ENCODE peak calls at places on chromosomes 1 and 21, in nine cellular contexts. M is activated T-cell treated with anti-CD3 and anti-CD28 coated beads for 24 hours; C is breast epithelium; D is right cardiac atrium; S is activated CD8-positive, alpha-beta memory T cell treated with anti-CD3 and anti-CD28 coated beads for 4 hours; X is fibroblast of the aortic adventitia; F is fibroblast of the conjunctiva; I is naive thymus-derived CD4-positive, alpha-beta T cell; L is nucleus accumbens. J is an unnamed sample.
A peak's percentile ranks its signal among the peaks of the same experiment; 100 is the strongest.

GRCh38 chr1:78003070-78003751 is 1.5 kb upstream of the DNAJB4 start:
- DNase-seq in M (no peak), C (no peak), D (no peak), S (no peak), X (peak; percentile 35), F (no peak), I (no peak), L (no peak), J (no peak)

GRCh38 chr1:247390116-247390791 is 25.7 kb upstream of the NLRP3 start:
- DNase-seq in M (peak; percentile 80), C (peak; percentile 67), D (peak; percentile 84), S (peak; percentile 70), X (peak; percentile 80), F (peak; percentile 23), I (peak; percentile 89), L (peak; percentile 56), J (peak; percentile 94)

GRCh38 chr21:43859747-43860214 is 5.2 kb upstream of the AGPAT3 start:
- DNase-seq in M (no peak), C (no peak), D (no peak), S (no peak), X (no peak), F (no peak), I (no peak), L (no peak), J (no peak)

GRCh38 chr1:27071049-27071416 is 58.4 kb upstream of the TENT5B start:
- DNase-seq in M (no peak), C (peak; percentile 60), D (no peak), S (no peak), X (no peak), F (peak; percentile 10), I (no peak), L (no peak), J (peak; percentile 33)

GRCh38 chr21:35357041-35357780 is 308.1 kb upstream of the RUNX1 start:
- DNase-seq in M (no peak), C (no peak), D (no peak), S (no peak), X (no peak), F (no peak), I (no peak), L (no peak), J (no peak)

GRCh38 chr21:37374026-37374425 is 7.5 kb downstream of the DYRK1A start:
- DNase-seq in M (no peak), C (no peak), D (no peak), S (no peak), X (peak; percentile 54), F (no peak), I (no peak), L (no peak), J (no peak)

GRCh38 chr1:243964915-243965314 is 86.2 kb upstream of the ZBTB18 start:
- DNase-seq in M (no peak), C (no peak), D (no peak), S (no peak), X (no peak), F (no peak), I (no peak), L (no peak), J (no peak)

GRCh38 chr1:30745156-30745833 is 12.3 kb downstream of the LAPTM5 start:
- DNase-seq in M (no peak), C (no peak), D (peak; percentile 35), S (no peak), X (no peak), F (no peak), I (no peak), L (no peak), J (no peak)

GRCh38 chr21:41777934-41778815 is 11.3 kb upstream of the RIPK4 start:
- DNase-seq in M (no peak), C (peak; percentile 93), D (peak; percentile 97), S (no peak), X (peak; percentile 94), F (peak; percentile 74), I (no peak), L (peak; percentile 43), J (peak; percentile 98)

GRCh38 chr1:27596261-27596660 is 7.7 kb downstream of the AHDC1 start:
- DNase-seq in M (no peak), C (no peak), D (peak; percentile 19), S (no peak), X (no peak), F (no peak), I (no peak), L (no peak), J (no peak)

GRCh38 chr1:169529068-169529642 is 43.4 kb upstream of the SLC19A2 start:
- DNase-seq in M (no peak), C (peak; percentile 88), D (no peak), S (no peak), X (peak; percentile 31), F (no peak), I (no peak), L (no peak), J (peak; percentile 75)

GRCh38 chr21:44572959-44573583 is 458 bp upstream of the KRTAP10-4 start:
- DNase-seq in M (no peak), C (no peak), D (no peak), S (no peak), X (no peak), F (no peak), I (no peak), L (no peak), J (peak; percentile 52)

GRCh38 chr1:157806431-157807149 is 13.3 kb downstream of the FCRL1 start:
- DNase-seq in M (no peak), C (no peak), D (peak; percentile 30), S (no peak), X (no peak), F (no peak), I (no peak), L (no peak), J (no peak)

GRCh38 chr21:37130971-37131370 is 57.9 kb downstream of the TTC3 start:
- DNase-seq in M (no peak), C (no peak), D (no peak), S (no peak), X (peak; percentile 16), F (no peak), I (no peak), L (no peak), J (no peak)

GRCh38 chr1:14915356-14916054 is 238.0 kb upstream of the TMEM51 start:
- DNase-seq in M (peak; percentile 20), C (peak; percentile 30), D (peak; percentile 76), S (no peak), X (peak; percentile 53), F (no peak), I (peak; percentile 31), L (no peak), J (no peak)

GRCh38 chr1:10796029-10796944 is at the start of gene CASZ1:
- DNase-seq in M (no peak), C (peak; percentile 83), D (peak; percentile 89), S (no peak), X (peak; percentile 90), F (peak; percentile 49), I (no peak), L (peak; percentile 25), J (peak; percentile 68)

GRCh38 chr1:197890936-197891335 is 11.5 kb upstream of the C1orf53 start:
- DNase-seq in M (no peak), C (no peak), D (no peak), S (no peak), X (no peak), F (no peak), I (no peak), L (no peak), J (no peak)

GRCh38 chr21:34913786-34914185 is 135.3 kb downstream of the RUNX1 start:
- DNase-seq in M (no peak), C (no peak), D (no peak), S (no peak), X (peak; percentile 36), F (no peak), I (no peak), L (no peak), J (no peak)

GRCh38 chr1:30870035-30870434 is 38.5 kb downstream of the SDC3 start:
- DNase-seq in M (no peak), C (no peak), D (no peak), S (no peak), X (no peak), F (no peak), I (no peak), L (no peak), J (no peak)

GRCh38 chr1:201025571-201026002 is 2.1 kb upstream of the KIF21B start:
- DNase-seq in M (no peak), C (no peak), D (peak; percentile 46), S (no peak), X (no peak), F (no peak), I (no peak), L (no peak), J (no peak)

GRCh38 chr21:29376556-29376955 is 77.8 kb downstream of the BACH1 start:
- DNase-seq in M (peak; percentile 35), C (no peak), D (peak; percentile 79), S (peak; percentile 5), X (peak; percentile 25), F (no peak), I (peak; percentile 41), L (no peak), J (no peak)

GRCh38 chr1:243411472-243411871 is 155.6 kb downstream of the SDCCAG8 start:
- DNase-seq in M (no peak), C (no peak), D (no peak), S (no peak), X (no peak), F (no peak), I (no peak), L (no peak), J (no peak)

GRCh38 chr21:45091540-45092322 is 17.4 kb downstream of the ADARB1 start:
- DNase-seq in M (no peak), C (no peak), D (no peak), S (no peak), X (no peak), F (no peak), I (no peak), L (no peak), J (no peak)

GRCh38 chr21:43861716-43862115 is 3.3 kb upstream of the AGPAT3 start:
- DNase-seq in M (no peak), C (no peak), D (no peak), S (no peak), X (no peak), F (no peak), I (peak; percentile 21), L (no peak), J (no peak)

GRCh38 chr21:41506526-41507520 is 1.1 kb downstream of the TMPRSS2 start:
- DNase-seq in M (no peak), C (peak; percentile 60), D (no peak), S (no peak), X (no peak), F (no peak), I (no peak), L (no peak), J (no peak)

GRCh38 chr1:184536246-184536985 is 149.6 kb downstream of the C1orf21 start:
- DNase-seq in M (no peak), C (no peak), D (no peak), S (no peak), X (no peak), F (no peak), I (no peak), L (no peak), J (no peak)

GRCh38 chr1:21270086-21270689 is 20.1 kb downstream of the ECE1 start:
- DNase-seq in M (peak; percentile 76), C (no peak), D (peak; percentile 92), S (peak; percentile 55), X (peak; percentile 58), F (no peak), I (peak; percentile 82), L (no peak), J (peak; percentile 95)

GRCh38 chr1:42941640-42942330 is 16.9 kb downstream of the SLC2A1 start:
- DNase-seq in M (no peak), C (peak; percentile 79), D (peak; percentile 83), S (no peak), X (peak; percentile 85), F (peak; percentile 75), I (no peak), L (peak; percentile 31), J (peak; percentile 93)

GRCh38 chr1:112515311-112516009 is 6.7 kb downstream of the WNT2B start:
- DNase-seq in M (no peak), C (no peak), D (no peak), S (no peak), X (peak; percentile 82), F (no peak), I (no peak), L (no peak), J (no peak)

GRCh38 chr1:38570576-38570975 is 289.0 kb downstream of the RRAGC start:
- DNase-seq in M (no peak), C (no peak), D (no peak), S (no peak), X (no peak), F (no peak), I (no peak), L (no peak), J (no peak)

GRCh38 chr1:242139437-242139836 is 140.5 kb upstream of the MAP1LC3C start:
- DNase-seq in M (no peak), C (no peak), D (no peak), S (no peak), X (no peak), F (no peak), I (no peak), L (no peak), J (no peak)